ENCODE peak calls at places on chromosomes 12 and 14, in nine cellular contexts. One of them, this sample, is unnamed.
A peak's percentile ranks its signal among the peaks of the same experiment; 100 is the strongest.

GRCh38 chr12:53748072-53748840 is 3.5 kb downstream of the CISTR start:
- DNase-seq in body of pancreas: no peak
- DNase-seq in suprapubic skin: no peak
- DNase-seq in HCT116: no peak
- DNase-seq in astrocyte of the cerebellum: no peak
- DNase-seq in cardiac muscle cell: no peak
- DNase-seq in sigmoid colon: no peak
- DNase-seq in fibroblast of pulmonary artery: no peak
- DNase-seq in kidney: no peak
- DNase-seq in this sample: no peak

GRCh38 chr12:25670076-25671055 is 117.3 kb upstream of the LMNTD1 start:
- DNase-seq in suprapubic skin: no peak
- DNase-seq in kidney: no peak
- DNase-seq in HCT116: no peak
- DNase-seq in cardiac muscle cell: no peak
- DNase-seq in astrocyte of the cerebellum: no peak
- DNase-seq in fibroblast of pulmonary artery: no peak
- DNase-seq in body of pancreas: no peak
- DNase-seq in sigmoid colon: no peak
- DNase-seq in this sample: no peak

GRCh38 chr14:95849761-95850160 is 26.9 kb upstream of the TUNAR start:
- DNase-seq in astrocyte of the cerebellum: no peak
- DNase-seq in sigmoid colon: no peak
- DNase-seq in body of pancreas: no peak
- DNase-seq in HCT116: no peak
- DNase-seq in suprapubic skin: no peak
- DNase-seq in kidney: no peak
- DNase-seq in fibroblast of pulmonary artery: no peak
- DNase-seq in cardiac muscle cell: no peak
- DNase-seq in this sample: no peak

GRCh38 chr14:99548871-99549270 is 55.1 kb downstream of the CCDC85C start:
- DNase-seq in cardiac muscle cell: no peak
- DNase-seq in suprapubic skin: no peak
- DNase-seq in HCT116: no peak
- DNase-seq in body of pancreas: no peak
- DNase-seq in kidney: no peak
- DNase-seq in sigmoid colon: no peak
- DNase-seq in astrocyte of the cerebellum: no peak
- DNase-seq in fibroblast of pulmonary artery: no peak
- DNase-seq in this sample: no peak

GRCh38 chr12:6608592-6609311 is 1.6 kb upstream of the CHD4 start:
- DNase-seq in astrocyte of the cerebellum: no peak
- DNase-seq in sigmoid colon: peak; percentile 81
- DNase-seq in kidney: peak; percentile 82
- DNase-seq in HCT116: no peak
- DNase-seq in cardiac muscle cell: peak; percentile 38
- DNase-seq in suprapubic skin: peak; percentile 81
- DNase-seq in fibroblast of pulmonary artery: peak; percentile 56
- DNase-seq in body of pancreas: no peak
- DNase-seq in this sample: no peak

GRCh38 chr12:21438643-21439042 is 1.2 kb downstream of the PYROXD1 start:
- DNase-seq in kidney: no peak
- DNase-seq in body of pancreas: no peak
- DNase-seq in HCT116: no peak
- DNase-seq in cardiac muscle cell: peak; percentile 4
- DNase-seq in fibroblast of pulmonary artery: peak; percentile 8
- DNase-seq in astrocyte of the cerebellum: no peak
- DNase-seq in sigmoid colon: no peak
- DNase-seq in suprapubic skin: no peak
- DNase-seq in this sample: no peak

GRCh38 chr14:54600685-54601084 is 33.8 kb downstream of the SAMD4A start:
- DNase-seq in cardiac muscle cell: peak; percentile 51
- DNase-seq in body of pancreas: no peak
- DNase-seq in kidney: no peak
- DNase-seq in suprapubic skin: no peak
- DNase-seq in fibroblast of pulmonary artery: peak; percentile 63
- DNase-seq in astrocyte of the cerebellum: no peak
- DNase-seq in sigmoid colon: no peak
- DNase-seq in HCT116: no peak
- DNase-seq in this sample: no peak

GRCh38 chr12:53999596-54000104 is 311 bp upstream of the HOXC9 start:
- DNase-seq in astrocyte of the cerebellum: no peak
- DNase-seq in suprapubic skin: peak; percentile 87
- DNase-seq in cardiac muscle cell: no peak
- DNase-seq in sigmoid colon: no peak
- DNase-seq in body of pancreas: no peak
- DNase-seq in HCT116: peak; percentile 75
- DNase-seq in kidney: peak; percentile 87
- DNase-seq in fibroblast of pulmonary artery: peak; percentile 24
- DNase-seq in this sample: no peak

DNA sequence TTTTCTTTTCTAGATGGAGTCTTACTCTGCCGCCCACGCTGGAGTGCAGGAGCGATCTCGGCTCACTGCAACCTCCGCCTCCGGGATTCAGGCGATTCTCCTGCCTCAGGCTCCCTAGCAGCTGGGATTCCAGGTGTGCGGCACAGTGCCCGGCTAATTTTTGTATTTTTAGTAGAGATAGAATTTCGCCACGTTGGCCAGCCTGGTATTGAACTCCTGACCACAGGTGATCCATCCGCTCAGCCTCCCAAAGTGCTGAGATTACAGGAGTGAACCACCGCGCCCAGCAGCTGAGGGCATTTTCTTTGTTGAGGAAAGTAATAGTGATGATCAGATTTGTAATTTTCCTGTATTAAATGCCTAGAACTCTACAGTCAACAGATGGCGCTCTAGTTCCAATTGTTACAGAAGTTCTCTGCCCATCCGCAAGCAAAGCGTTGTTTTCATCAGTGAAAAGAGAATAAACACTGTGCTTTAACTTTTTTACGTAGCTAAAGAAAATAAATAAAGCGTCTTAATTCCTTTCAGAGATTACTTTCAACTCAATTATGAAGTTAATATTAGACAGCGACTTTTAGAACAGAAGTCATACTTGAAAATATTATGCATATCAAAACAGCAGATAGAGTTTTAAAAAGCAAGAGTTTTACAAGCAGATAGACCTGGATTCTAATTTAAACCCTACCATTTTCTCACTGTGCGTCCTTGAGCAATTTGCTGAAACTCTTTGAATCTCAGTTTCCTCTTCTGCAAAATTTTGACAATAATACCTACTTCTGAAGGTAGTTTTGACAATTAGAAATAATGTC is 335.1 kb downstream of the DUSP6 start:
- DNase-seq in fibroblast of pulmonary artery: peak; percentile 88
- DNase-seq in body of pancreas: peak; percentile 57
- DNase-seq in cardiac muscle cell: peak; percentile 85
- DNase-seq in suprapubic skin: peak; percentile 48
- DNase-seq in astrocyte of the cerebellum: peak; percentile 66
- DNase-seq in HCT116: peak; percentile 76
- DNase-seq in sigmoid colon: peak; percentile 61
- DNase-seq in kidney: peak; percentile 58
- DNase-seq in this sample: peak; percentile 48
- H3K4me3 ChIP-seq in fibroblast of pulmonary artery: peak overlapping the region; percentile 34
- H3K4me3 ChIP-seq in body of pancreas: no peak overlapping the region
- H3K4me3 ChIP-seq in cardiac muscle cell: no peak overlapping the region
- H3K4me3 ChIP-seq in suprapubic skin: no peak overlapping the region
- H3K4me3 ChIP-seq in astrocyte of the cerebellum: peak overlapping the region; percentile 34
- H3K4me3 ChIP-seq in HCT116: peak overlapping the region; percentile 60
- H3K4me3 ChIP-seq in sigmoid colon: peak overlapping the region; percentile 12
- H3K4me3 ChIP-seq in kidney: peak overlapping the region; percentile 21
- H3K4me3 ChIP-seq in this sample: peak overlapping the region; percentile 38

GRCh38 chr12:88643685-88644084 is 63.4 kb upstream of the KITLG start:
- DNase-seq in cardiac muscle cell: no peak
- DNase-seq in body of pancreas: no peak
- DNase-seq in astrocyte of the cerebellum: no peak
- DNase-seq in kidney: no peak
- DNase-seq in fibroblast of pulmonary artery: no peak
- DNase-seq in suprapubic skin: no peak
- DNase-seq in HCT116: no peak
- DNase-seq in sigmoid colon: no peak
- DNase-seq in this sample: no peak

GRCh38 chr12:88648625-88649024 is 68.4 kb upstream of the KITLG start:
- DNase-seq in cardiac muscle cell: no peak
- DNase-seq in kidney: no peak
- DNase-seq in fibroblast of pulmonary artery: no peak
- DNase-seq in sigmoid colon: no peak
- DNase-seq in astrocyte of the cerebellum: no peak
- DNase-seq in body of pancreas: no peak
- DNase-seq in HCT116: no peak
- DNase-seq in suprapubic skin: no peak
- DNase-seq in this sample: no peak

GRCh38 chr12:88650715-88651114 is 70.4 kb upstream of the KITLG start:
- DNase-seq in astrocyte of the cerebellum: no peak
- DNase-seq in body of pancreas: no peak
- DNase-seq in suprapubic skin: no peak
- DNase-seq in cardiac muscle cell: peak; percentile 32
- DNase-seq in kidney: no peak
- DNase-seq in fibroblast of pulmonary artery: peak; percentile 51
- DNase-seq in sigmoid colon: no peak
- DNase-seq in HCT116: no peak
- DNase-seq in this sample: no peak

GRCh38 chr12:88644946-88645702 is 64.9 kb upstream of the KITLG start:
- DNase-seq in cardiac muscle cell: no peak
- DNase-seq in kidney: no peak
- DNase-seq in suprapubic skin: no peak
- DNase-seq in HCT116: no peak
- DNase-seq in body of pancreas: no peak
- DNase-seq in astrocyte of the cerebellum: no peak
- DNase-seq in fibroblast of pulmonary artery: no peak
- DNase-seq in sigmoid colon: no peak
- DNase-seq in this sample: no peak

DNA sequence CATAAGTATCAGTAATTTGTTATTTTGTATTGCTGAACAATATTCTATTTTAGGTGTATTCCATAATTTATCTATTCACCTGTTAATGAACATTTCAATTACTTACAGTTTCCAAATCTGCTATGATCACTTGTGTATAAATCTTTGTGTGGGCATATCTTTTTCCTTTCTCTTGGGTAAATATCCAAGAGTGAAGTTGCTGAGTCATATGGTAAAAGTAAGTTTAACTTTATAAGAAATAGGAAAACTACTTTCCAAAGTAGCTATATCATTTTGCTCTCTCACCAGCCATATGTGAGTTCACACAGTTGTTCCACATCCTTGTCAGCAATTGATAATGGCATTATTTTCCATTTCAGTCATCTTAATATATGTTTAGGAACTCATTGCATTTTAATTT is 66.6 kb upstream of the KITLG start:
- DNase-seq in suprapubic skin: no peak
- DNase-seq in body of pancreas: no peak
- DNase-seq in astrocyte of the cerebellum: no peak
- DNase-seq in kidney: no peak
- DNase-seq in sigmoid colon: no peak
- DNase-seq in HCT116: no peak
- DNase-seq in fibroblast of pulmonary artery: no peak
- DNase-seq in cardiac muscle cell: no peak
- DNase-seq in this sample: no peak
- TF ChIP-seq CTCF in suprapubic skin: no peak
- TF ChIP-seq CTCF in body of pancreas: no peak
- TF ChIP-seq CTCF in astrocyte of the cerebellum: no peak
- TF ChIP-seq CTCF in kidney: no peak
- TF ChIP-seq CTCF in sigmoid colon: no peak
- TF ChIP-seq CTCF in HCT116: no peak
- TF ChIP-seq CTCF in fibroblast of pulmonary artery: no peak
- TF ChIP-seq CTCF in cardiac muscle cell: no peak
- TF ChIP-seq CTCF in this sample: no peak

GRCh38 chr12:16228067-16228466 is 49.4 kb downstream of the SLC15A5 start:
- DNase-seq in HCT116: no peak
- DNase-seq in cardiac muscle cell: peak; percentile 7
- DNase-seq in kidney: no peak
- DNase-seq in sigmoid colon: no peak
- DNase-seq in body of pancreas: no peak
- DNase-seq in astrocyte of the cerebellum: no peak
- DNase-seq in fibroblast of pulmonary artery: no peak
- DNase-seq in suprapubic skin: no peak
- DNase-seq in this sample: no peak

GRCh38 chr12:16224196-16224595 is 53.3 kb downstream of the SLC15A5 start:
- DNase-seq in suprapubic skin: no peak
- DNase-seq in cardiac muscle cell: no peak
- DNase-seq in kidney: no peak
- DNase-seq in fibroblast of pulmonary artery: no peak
- DNase-seq in body of pancreas: no peak
- DNase-seq in sigmoid colon: no peak
- DNase-seq in astrocyte of the cerebellum: no peak
- DNase-seq in HCT116: no peak
- DNase-seq in this sample: no peak

GRCh38 chr12:16225692-16226091 is 51.8 kb downstream of the SLC15A5 start:
- DNase-seq in astrocyte of the cerebellum: no peak
- DNase-seq in HCT116: no peak
- DNase-seq in kidney: no peak
- DNase-seq in suprapubic skin: no peak
- DNase-seq in sigmoid colon: no peak
- DNase-seq in fibroblast of pulmonary artery: no peak
- DNase-seq in body of pancreas: no peak
- DNase-seq in cardiac muscle cell: no peak
- DNase-seq in this sample: no peak

DNA sequence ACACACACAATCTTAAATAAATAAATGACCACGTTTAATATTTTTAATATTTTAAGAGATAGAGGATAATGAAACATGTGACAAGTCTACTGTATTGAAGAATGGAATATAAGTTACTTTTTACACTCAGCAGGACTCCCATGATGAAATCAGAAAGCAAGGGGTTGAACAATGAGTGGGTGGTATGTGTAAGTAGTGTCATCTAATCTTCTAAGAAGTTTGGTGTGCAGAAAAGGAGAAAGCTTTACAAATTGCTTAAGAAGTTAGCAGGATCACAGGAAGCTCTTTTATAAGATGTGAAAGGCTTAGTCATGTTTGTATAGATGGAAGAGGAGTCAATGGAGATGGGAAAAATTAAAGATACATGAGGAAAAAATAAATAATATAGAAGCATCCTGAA is 47.8 kb downstream of the SLC15A5 start:
- DNase-seq in astrocyte of the cerebellum: no peak
- DNase-seq in kidney: no peak
- DNase-seq in body of pancreas: no peak
- DNase-seq in fibroblast of pulmonary artery: peak; percentile 11
- DNase-seq in HCT116: no peak
- DNase-seq in sigmoid colon: no peak
- DNase-seq in suprapubic skin: no peak
- DNase-seq in cardiac muscle cell: peak; percentile 19
- DNase-seq in this sample: no peak
- H3K4me3 ChIP-seq in astrocyte of the cerebellum: no peak overlapping the region
- H3K4me3 ChIP-seq in kidney: no peak overlapping the region
- H3K4me3 ChIP-seq in body of pancreas: no peak overlapping the region
- H3K4me3 ChIP-seq in fibroblast of pulmonary artery: no peak overlapping the region
- H3K4me3 ChIP-seq in HCT116: no peak overlapping the region
- H3K4me3 ChIP-seq in sigmoid colon: no peak overlapping the region
- H3K4me3 ChIP-seq in suprapubic skin: no peak overlapping the region
- H3K4me3 ChIP-seq in cardiac muscle cell: no peak overlapping the region
- H3K4me3 ChIP-seq in this sample: no peak overlapping the region

DNA sequence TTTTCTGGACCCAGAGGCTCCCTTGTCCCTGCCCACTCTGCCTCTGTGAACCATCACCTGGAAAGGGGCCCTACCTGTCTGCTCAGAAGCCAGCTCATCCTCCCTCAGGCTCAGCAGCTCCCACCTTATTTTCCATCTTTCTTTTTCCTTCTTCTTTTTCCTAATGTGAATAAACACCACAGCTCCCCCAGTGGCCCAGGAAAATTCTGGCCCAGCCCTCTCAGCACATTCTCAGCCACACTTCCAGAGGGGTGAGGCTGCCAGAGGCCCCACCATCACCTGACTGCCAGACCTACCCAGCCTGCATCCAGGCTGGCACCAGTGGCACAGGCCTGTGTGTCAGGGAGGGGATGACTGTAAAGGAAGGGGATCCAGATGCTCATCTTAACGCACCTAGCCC is 23.0 kb downstream of the ZFHX2 start:
- DNase-seq in astrocyte of the cerebellum: no peak
- DNase-seq in fibroblast of pulmonary artery: no peak
- DNase-seq in suprapubic skin: no peak
- DNase-seq in kidney: no peak
- DNase-seq in sigmoid colon: no peak
- DNase-seq in HCT116: no peak
- DNase-seq in cardiac muscle cell: no peak
- DNase-seq in body of pancreas: no peak
- DNase-seq in this sample: no peak
- TF ChIP-seq CTCF in astrocyte of the cerebellum: peak; percentile 34
- TF ChIP-seq CTCF in fibroblast of pulmonary artery: peak; percentile 25
- TF ChIP-seq CTCF in suprapubic skin: no peak
- TF ChIP-seq CTCF in kidney: no peak
- TF ChIP-seq CTCF in sigmoid colon: no peak
- TF ChIP-seq CTCF in HCT116: peak; percentile 47
- TF ChIP-seq CTCF in cardiac muscle cell: peak; percentile 10
- TF ChIP-seq CTCF in body of pancreas: no peak
- TF ChIP-seq CTCF in this sample: peak; percentile 19